ENCODE peak calls at places on chromosomes 5 and 9, in four cellular contexts. J is H1, R is HepG2, Q is K562. B is an unnamed sample.

GRCh38 chr5:174523311-174524159 is 200.8 kb upstream of the MSX2 start:
- DNase-seq in Q (no peak), R (no peak), J (no peak), B (no peak)

GRCh38 chr5:132823481-132824050 is 6.9 kb downstream of the SHROOM1 start:
- DNase-seq in Q (no peak), J (no peak), R (no peak), B (no peak)

GRCh38 chr9:31030741-31031202 is 1353.7 kb upstream of the ACO1 start:
- DNase-seq in R (no peak), J (peak), Q (no peak), B (no peak)

GRCh38 chr5:142816577-142816976 is 46.4 kb downstream of the ARHGAP26 start:
- DNase-seq in R (no peak), J (no peak), Q (no peak), B (no peak)

GRCh38 chr5:148913493-148913892 is 87.1 kb downstream of the ADRB2 start:
- DNase-seq in J (no peak), R (no peak), Q (no peak), B (no peak)

GRCh38 chr9:111945216-111945615 is 48.6 kb downstream of the UGCG start:
- DNase-seq in R (no peak), J (no peak), Q (no peak), B (no peak)

GRCh38 chr9:80231847-80232246 is 660.1 kb downstream of the TLE4 start:
- DNase-seq in R (no peak), Q (no peak), J (no peak), B (no peak)

GRCh38 chr5:155792873-155793272 is 534.1 kb upstream of the SGCD start:
- DNase-seq in J (no peak), R (no peak), Q (no peak), B (no peak)

GRCh38 chr5:132459031-132459982 is 31.3 kb downstream of the IRF1 start:
- DNase-seq in Q (peak), J (no peak), R (no peak), B (no peak)

GRCh38 chr9:92709240-92709639 is 39.3 kb upstream of the IPPK start:
- DNase-seq in J (no peak), R (no peak), Q (no peak), B (no peak)

GRCh38 chr5:146644811-146645210 is 128.8 kb upstream of the GPR151 start:
- DNase-seq in J (no peak), Q (no peak), R (no peak), B (no peak)

GRCh38 chr9:34982352-34982751 is 7.2 kb upstream of the DNAJB5 start:
- DNase-seq in Q (no peak), R (no peak), J (no peak), B (no peak)

GRCh38 chr9:124015091-124015660 is 3.6 kb downstream of the LHX2 start:
- DNase-seq in R (no peak), J (no peak), Q (no peak), B (peak)

GRCh38 chr5:34919077-34919476 is 3.6 kb downstream of the BRIX1 start:
- DNase-seq in Q (no peak), R (no peak), J (no peak), B (no peak)

GRCh38 chr5:119752921-119753886 is 123.8 kb downstream of the FAM170A start:
- DNase-seq in Q (no peak), J (no peak), R (no peak), B (no peak)

GRCh38 chr9:133256686-133257091 is 18.3 kb downstream of the ABO start:
- DNase-seq in J (no peak), R (no peak), Q (no peak), B (no peak)

GRCh38 chr5:102663771-102664530 is 91.2 kb upstream of the PAM start:
- DNase-seq in R (no peak), J (no peak), Q (no peak), B (no peak)

GRCh38 chr5:118736396-118736795 is 252.0 kb downstream of the DTWD2 start:
- DNase-seq in Q (no peak), R (no peak), J (no peak), B (no peak)

GRCh38 chr9:133981958-133982681 is 10.0 kb downstream of the VAV2 start:
- DNase-seq in Q (no peak), J (no peak), R (no peak), B (peak)

GRCh38 chr9:27539479-27540441 is 10.1 kb upstream of the MOB3B start:
- DNase-seq in Q (no peak), R (peak), J (no peak), B (no peak)

GRCh38 chr5:104189031-104189430 is 626.4 kb upstream of the NUDT12 start:
- DNase-seq in J (no peak), Q (no peak), R (no peak), B (no peak)

GRCh38 chr5:134146651-134147544 is 29.9 kb downstream of the SKP1 start:
- DNase-seq in J (no peak), Q (no peak), R (no peak), B (no peak)
- TF ChIP-seq SIN3A in J (no peak), Q (no peak), R (no peak), B (no peak)

GRCh38 chr5:1806199-1806598 is 5.0 kb downstream of the NDUFS6 start:
- DNase-seq in Q (no peak), R (no peak), J (no peak), B (no peak)

GRCh38 chr5:1805736-1806135 is 4.5 kb downstream of the NDUFS6 start:
- DNase-seq in Q (no peak), R (no peak), J (no peak), B (no peak)

GRCh38 chr5:1807479-1808185 is 6.4 kb downstream of the NDUFS6 start:
- DNase-seq in R (no peak), J (no peak), Q (no peak), B (no peak)

GRCh38 chr5:1808466-1808865 is 7.3 kb downstream of the NDUFS6 start:
- DNase-seq in Q (no peak), R (no peak), J (no peak), B (no peak)

DNA sequence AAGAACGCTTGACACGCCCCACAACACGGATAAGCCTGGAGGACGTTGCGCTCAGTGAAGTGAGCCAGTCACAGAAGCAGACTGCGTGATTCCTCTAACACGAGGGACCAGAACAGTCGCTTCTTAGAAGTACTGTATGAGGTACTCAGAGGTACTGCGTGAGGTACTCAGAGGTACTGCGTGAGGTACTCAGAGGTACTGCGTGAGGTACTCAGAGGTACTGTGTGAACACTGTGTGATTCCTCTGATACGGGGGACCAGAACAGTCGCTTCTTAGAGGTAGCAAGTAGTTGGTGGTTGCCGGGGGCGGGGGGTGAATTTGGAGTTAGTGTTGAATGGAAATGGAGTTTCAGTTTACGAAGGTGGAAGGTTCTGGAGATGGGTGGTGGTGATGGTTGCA is 5.8 kb downstream of the NDUFS6 start:
- DNase-seq in J (no peak), R (no peak), Q (no peak), B (no peak)
- TF ChIP-seq CHD2 in J (no peak), R (no peak), Q (no peak), B (no peak)

DNA sequence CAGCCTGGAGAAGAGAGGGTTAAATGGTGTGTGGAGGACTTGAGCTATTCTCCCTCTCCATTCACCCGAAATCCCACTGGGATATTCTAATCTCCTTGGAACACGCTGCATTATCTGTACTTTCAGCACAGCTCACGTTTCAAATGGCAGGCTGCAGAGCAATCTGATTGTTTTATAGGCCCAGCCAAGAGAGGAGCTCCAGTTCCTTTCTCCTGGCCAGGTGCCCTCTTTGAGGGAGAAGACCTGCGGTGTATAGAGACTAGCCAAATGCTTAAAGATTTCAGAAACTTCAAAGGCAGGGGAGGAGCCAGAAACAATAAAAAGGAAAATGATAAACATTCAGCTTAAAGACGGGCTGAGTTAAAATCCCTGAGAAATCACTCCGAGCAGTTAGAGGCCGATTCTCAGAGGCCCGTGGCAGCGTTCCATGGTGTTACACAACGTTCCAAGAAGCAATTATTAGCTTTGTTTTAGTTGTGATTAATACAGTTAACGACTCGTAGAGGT is 564.0 kb upstream of the KLF4 start:
- DNase-seq in J (no peak), Q (no peak), R (no peak), B (no peak)
- TF ChIP-seq SIN3A in J (no peak), Q (no peak), R (no peak), B (no peak)

GRCh38 chr5:135843571-135844337 is 9.3 kb downstream of the SLC25A48 start:
- DNase-seq in J (no peak), R (no peak), Q (no peak), B (no peak)
- TF ChIP-seq CHD2 in J (no peak), R (no peak), Q (no peak), B (no peak)

GRCh38 chr9:135703726-135704125 is 1.7 kb downstream of the KCNT1 start:
- DNase-seq in Q (no peak), R (no peak), J (no peak), B (no peak)

GRCh38 chr9:135707449-135708138 is 5.6 kb downstream of the KCNT1 start:
- DNase-seq in Q (no peak), J (no peak), R (no peak), B (peak)

GRCh38 chr9:135706288-135706687 is 4.3 kb downstream of the KCNT1 start:
- DNase-seq in Q (no peak), R (no peak), J (no peak), B (no peak)

GRCh38 chr9:135704366-135704947 is 2.5 kb downstream of the KCNT1 start:
- DNase-seq in R (no peak), J (no peak), Q (no peak), B (peak)

DNA sequence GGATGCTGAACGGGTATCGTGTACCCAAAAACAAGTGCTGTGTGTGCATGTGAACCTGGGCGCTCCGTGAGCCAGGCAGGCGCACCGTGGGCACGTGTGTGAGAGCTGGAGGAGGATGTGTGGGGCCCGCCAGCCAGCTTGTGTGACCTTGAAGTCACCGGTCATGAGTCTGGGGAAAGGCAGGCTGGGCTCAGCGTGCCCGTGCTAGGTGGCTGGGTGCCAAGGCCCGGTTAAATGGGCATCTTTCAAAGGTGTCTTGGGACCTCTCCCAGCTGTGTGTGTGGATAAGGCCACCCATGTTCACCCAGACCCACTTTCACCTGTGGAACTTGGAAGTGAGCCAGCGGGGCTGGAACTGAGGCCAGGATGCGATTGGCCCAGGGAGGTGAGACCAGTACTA is 3.4 kb downstream of the KCNT1 start:
- DNase-seq in J (no peak), Q (no peak), R (no peak), B (no peak)
- TF ChIP-seq SIN3A in J (no peak), Q (no peak), R (no peak), B (no peak)

GRCh38 chr5:83118471-83118870 is 41.1 kb downstream of the XRCC4 start:
- DNase-seq in Q (no peak), R (no peak), J (no peak), B (no peak)
- TF ChIP-seq CHD2 in Q (no peak), R (no peak), J (no peak), B (no peak)

GRCh38 chr9:136926154-136926704 is 18.3 kb downstream of the FBXW5 start:
- DNase-seq in R (no peak), Q (no peak), J (no peak), B (no peak)

GRCh38 chr9:136926749-136927148 is 17.8 kb downstream of the FBXW5 start:
- DNase-seq in R (no peak), Q (no peak), J (no peak), B (no peak)

GRCh38 chr9:136923881-136924280 is 20.7 kb downstream of the FBXW5 start:
- DNase-seq in J (no peak), R (no peak), Q (no peak), B (no peak)

GRCh38 chr9:136927343-136928261 is 16.9 kb downstream of the FBXW5 start:
- DNase-seq in J (no peak), R (no peak), Q (no peak), B (no peak)

GRCh38 chr9:136925414-136926153 is 19.0 kb downstream of the FBXW5 start:
- DNase-seq in J (no peak), Q (no peak), R (no peak), B (no peak)
- TF ChIP-seq SIN3A in J (no peak), Q (no peak), R (no peak), B (no peak)

GRCh38 chr5:10505517-10506095 is 58.3 kb upstream of the ANKRD33B start:
- DNase-seq in J (no peak), Q (peak), R (no peak), B (no peak)
- TF ChIP-seq CHD2 in J (no peak), Q (no peak), R (no peak), B (no peak)

DNA sequence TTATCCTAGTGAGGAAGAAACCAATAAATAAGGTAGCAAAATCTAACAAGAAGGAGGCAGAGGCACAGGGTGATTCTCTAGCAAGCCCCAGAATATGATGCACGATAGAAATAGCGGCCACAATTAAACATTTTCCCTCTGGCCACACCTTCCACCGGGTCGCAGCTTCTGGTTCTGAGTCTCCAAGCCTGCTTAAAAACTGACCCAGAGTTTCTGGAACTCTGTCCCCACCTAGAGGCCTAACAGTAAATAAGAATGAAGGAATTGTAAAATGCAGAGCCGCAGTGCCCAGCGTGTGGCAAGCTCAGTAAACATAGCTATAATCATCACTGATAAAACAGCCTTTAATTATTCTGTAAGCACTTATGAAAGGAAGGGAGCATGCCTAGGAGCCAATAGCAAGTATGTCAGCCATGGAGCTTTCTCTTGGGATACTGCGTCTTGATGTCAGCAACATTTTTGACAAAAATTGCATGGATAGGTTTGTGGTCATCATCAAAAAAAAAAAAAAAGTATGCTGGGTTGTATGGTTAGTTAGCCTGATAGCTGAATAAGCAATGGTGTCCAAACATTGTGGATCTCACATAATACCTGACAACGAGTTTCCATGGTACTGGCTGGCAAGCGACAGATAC is 465.5 kb downstream of the DNAH5 start:
- DNase-seq in Q (peak), R (peak), J (peak), B (peak)
- TF ChIP-seq SIN3A in Q (no peak), R (no peak), J (no peak), B (no peak)

GRCh38 chr5:93359958-93360305 is 221.1 kb downstream of the NR2F1-AS1 start:
- DNase-seq in J (no peak), R (no peak), Q (no peak), B (no peak)
- TF ChIP-seq CHD2 in J (no peak), R (no peak), Q (no peak), B (no peak)

B was measured in SK-N-SH.